ENCODE peak calls at places on chromosomes 2 and 18, in seven cellular contexts. P is GM23248, E is aorta, R is tibial artery, F is right cardiac atrium, K is BE2C, U is pancreas. S is an unnamed sample.

GRCh38 chr2:58521803-58522602 is 280.9 kb upstream of the FANCL start:
- DNase-seq in P (peak; percentile 73), E (no peak), R (no peak), F (no peak), K (no peak), U (no peak), S (no peak)

GRCh38 chr2:195428673-195429072 is 228.4 kb upstream of the SLC39A10 start:
- DNase-seq in P (no peak), E (no peak), R (no peak), F (no peak), K (no peak), U (no peak), S (no peak)

GRCh38 chr2:78201064-78201575 is 678.9 kb upstream of the LRRTM4 start:
- DNase-seq in P (no peak), E (no peak), R (no peak), F (no peak), K (no peak), U (no peak), S (no peak)

GRCh38 chr2:215950009-215950408 is 63.3 kb downstream of the MREG start:
- DNase-seq in P (peak; percentile 72), E (no peak), R (no peak), F (no peak), K (no peak), U (no peak), S (no peak)

GRCh38 chr2:156947261-156947660 is 310.2 kb upstream of the GALNT5 start:
- DNase-seq in P (peak; percentile 36), E (no peak), R (no peak), F (no peak), K (no peak), U (no peak), S (no peak)

GRCh38 chr18:48921305-48922202 is 29.2 kb downstream of the SMAD7 start:
- DNase-seq in P (peak; percentile 56), E (peak; percentile 68), R (peak; percentile 64), F (no peak), K (no peak), U (no peak), S (no peak)

GRCh38 chr18:21164746-21165145 is 53.1 kb upstream of the ROCK1 start:
- DNase-seq in P (peak; percentile 45), E (no peak), R (no peak), F (no peak), K (no peak), U (no peak), S (no peak)

GRCh38 chr18:11149441-11150270 is at the start of gene PIEZO2:
- DNase-seq in P (peak; percentile 57), E (peak; percentile 89), R (peak; percentile 73), F (peak; percentile 65), K (peak; percentile 56), U (peak; percentile 31), S (peak; percentile 30)

GRCh38 chr18:7758764-7759163 is 191.6 kb downstream of the PTPRM start:
- DNase-seq in P (no peak), E (no peak), R (no peak), F (no peak), K (no peak), U (no peak), S (no peak)

GRCh38 chr2:109402980-109403840 is 210.6 kb downstream of the SEPTIN10 start:
- DNase-seq in P (no peak), E (no peak), R (no peak), F (no peak), K (no peak), U (no peak), S (no peak)

GRCh38 chr2:182860858-182861257 is 5.6 kb downstream of the FRZB start:
- DNase-seq in P (no peak), E (no peak), R (no peak), F (no peak), K (no peak), U (no peak), S (no peak)

GRCh38 chr2:213306320-213306942 is 22.2 kb downstream of the SPAG16 start:
- DNase-seq in P (peak; percentile 66), E (no peak), R (peak; percentile 64), F (peak; percentile 59), K (no peak), U (peak; percentile 36), S (peak; percentile 28)

GRCh38 chr2:136323935-136324334 is 206.0 kb upstream of the CXCR4 start:
- DNase-seq in P (no peak), E (no peak), R (no peak), F (no peak), K (no peak), U (no peak), S (no peak)

GRCh38 chr2:30649278-30649677 is 158.0 kb downstream of the CAPN13 start:
- DNase-seq in P (peak; percentile 40), E (no peak), R (no peak), F (no peak), K (no peak), U (no peak), S (no peak)

GRCh38 chr2:68487773-68488355 is 20.5 kb downstream of the APLF start:
- DNase-seq in P (peak; percentile 55), E (no peak), R (no peak), F (no peak), K (no peak), U (no peak), S (no peak)

DNA sequence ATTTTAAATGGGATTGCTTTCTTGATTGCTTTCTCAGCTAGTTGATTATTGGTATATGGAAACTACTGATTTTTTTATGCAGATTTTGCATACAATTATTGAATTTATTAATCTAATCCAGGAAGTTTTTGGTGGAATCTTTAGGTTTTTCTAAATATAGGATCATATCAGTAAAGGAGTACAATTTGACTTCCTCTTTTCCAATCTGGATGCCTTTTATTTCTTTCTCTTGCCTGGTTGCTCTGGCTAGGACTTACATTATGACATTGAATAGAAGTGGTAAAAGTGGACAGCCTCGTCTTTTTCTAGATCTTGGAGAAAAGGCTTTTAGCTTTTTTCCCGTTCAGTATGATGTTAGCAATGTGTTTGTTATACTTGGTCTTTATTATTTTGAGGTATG is 51.3 kb downstream of the OTX1 start:
- DNase-seq in P (no peak), E (no peak), R (no peak), F (no peak), K (no peak), U (no peak), S (no peak)
- H3K9me3 ChIP-seq in P (no peaks in the 10 kb centered on the region), E (peaks cover 12% of the 10 kb centered on the region), R (peaks cover 28% of the 10 kb centered on the region), F (peaks cover 3% of the 10 kb centered on the region), K (no peaks in the 10 kb centered on the region), U (no peaks in the 10 kb centered on the region), S (peaks cover 7% of the 10 kb centered on the region)

GRCh38 chr18:78659057-78659456 is 320.6 kb upstream of the SALL3 start:
- DNase-seq in P (no peak), E (no peak), R (no peak), F (no peak), K (no peak), U (no peak), S (no peak)
- H3K9me3 ChIP-seq in P (no peaks in the 10 kb centered on the region), E (no peaks in the 10 kb centered on the region), R (no peaks in the 10 kb centered on the region), F (no peaks in the 10 kb centered on the region), K (no peaks in the 10 kb centered on the region), U (no peaks in the 10 kb centered on the region), S (no peaks in the 10 kb centered on the region)

DNA sequence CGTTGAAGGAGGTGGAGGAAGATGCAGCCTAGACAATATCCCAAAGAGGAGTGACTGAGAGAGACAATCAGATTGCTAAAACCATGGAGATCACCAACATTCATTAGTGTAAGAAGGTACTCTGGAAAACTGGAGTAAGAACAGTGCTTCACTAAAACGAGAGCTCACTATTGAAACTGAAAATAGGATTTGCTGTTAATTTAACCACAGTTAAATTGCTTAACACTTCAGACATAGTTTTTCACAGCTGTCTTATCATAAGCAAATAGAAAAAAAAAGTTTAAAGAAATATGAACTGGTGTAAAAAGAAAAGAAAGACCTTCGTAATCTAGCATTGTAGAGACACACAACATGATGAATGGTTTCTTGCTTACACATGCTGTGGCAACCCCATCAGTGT is 1049.8 kb upstream of the CHAC2 start:
- DNase-seq in P (no peak), E (no peak), R (no peak), F (no peak), K (no peak), U (no peak), S (no peak)
- H3K9me3 ChIP-seq in P (no peaks in the 10 kb centered on the region), E (no peaks in the 10 kb centered on the region), R (no peaks in the 10 kb centered on the region), F (no peaks in the 10 kb centered on the region), K (no peaks in the 10 kb centered on the region), U (no peaks in the 10 kb centered on the region), S (no peaks in the 10 kb centered on the region)

DNA sequence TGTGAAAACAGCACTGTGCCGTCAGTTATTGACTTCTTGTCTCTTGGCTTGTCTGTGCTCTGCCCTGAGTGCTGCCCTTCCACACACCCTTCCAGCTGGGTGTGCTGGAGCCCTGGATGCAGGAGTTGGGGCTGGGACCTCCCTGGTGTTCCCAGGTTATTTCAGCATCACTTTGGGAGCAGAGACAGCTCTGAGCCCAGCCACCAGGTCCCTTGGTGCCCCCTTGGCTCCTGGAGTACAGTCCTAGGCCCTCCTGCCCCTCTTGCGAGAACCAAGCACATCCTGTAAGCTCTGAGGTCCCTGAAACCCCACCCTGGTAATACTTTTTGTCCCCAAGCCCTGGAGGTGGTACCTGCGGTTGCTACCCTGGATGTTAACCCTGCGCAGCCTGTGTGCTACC is 24.3 kb downstream of the BOK start:
- DNase-seq in P (no peak), E (peak; percentile 43), R (no peak), F (no peak), K (no peak), U (no peak), S (no peak)
- H3K9me3 ChIP-seq in P (peaks cover 4% of the 10 kb centered on the region), E (peaks cover 2% of the 10 kb centered on the region), R (peaks cover 23% of the 10 kb centered on the region), F (no peaks in the 10 kb centered on the region), K (peaks cover 2% of the 10 kb centered on the region), U (no peaks in the 10 kb centered on the region), S (peaks cover 17% of the 10 kb centered on the region)

GRCh38 chr2:121550669-121551068 is 20.0 kb downstream of the RNU4ATAC start:
- DNase-seq in P (no peak), E (no peak), R (no peak), F (no peak), K (no peak), U (no peak), S (no peak)
- H3K9me3 ChIP-seq in P (no peaks in the 10 kb centered on the region), E (no peaks in the 10 kb centered on the region), R (no peaks in the 10 kb centered on the region), F (no peaks in the 10 kb centered on the region), K (no peaks in the 10 kb centered on the region), U (no peaks in the 10 kb centered on the region), S (no peaks in the 10 kb centered on the region)

DNA sequence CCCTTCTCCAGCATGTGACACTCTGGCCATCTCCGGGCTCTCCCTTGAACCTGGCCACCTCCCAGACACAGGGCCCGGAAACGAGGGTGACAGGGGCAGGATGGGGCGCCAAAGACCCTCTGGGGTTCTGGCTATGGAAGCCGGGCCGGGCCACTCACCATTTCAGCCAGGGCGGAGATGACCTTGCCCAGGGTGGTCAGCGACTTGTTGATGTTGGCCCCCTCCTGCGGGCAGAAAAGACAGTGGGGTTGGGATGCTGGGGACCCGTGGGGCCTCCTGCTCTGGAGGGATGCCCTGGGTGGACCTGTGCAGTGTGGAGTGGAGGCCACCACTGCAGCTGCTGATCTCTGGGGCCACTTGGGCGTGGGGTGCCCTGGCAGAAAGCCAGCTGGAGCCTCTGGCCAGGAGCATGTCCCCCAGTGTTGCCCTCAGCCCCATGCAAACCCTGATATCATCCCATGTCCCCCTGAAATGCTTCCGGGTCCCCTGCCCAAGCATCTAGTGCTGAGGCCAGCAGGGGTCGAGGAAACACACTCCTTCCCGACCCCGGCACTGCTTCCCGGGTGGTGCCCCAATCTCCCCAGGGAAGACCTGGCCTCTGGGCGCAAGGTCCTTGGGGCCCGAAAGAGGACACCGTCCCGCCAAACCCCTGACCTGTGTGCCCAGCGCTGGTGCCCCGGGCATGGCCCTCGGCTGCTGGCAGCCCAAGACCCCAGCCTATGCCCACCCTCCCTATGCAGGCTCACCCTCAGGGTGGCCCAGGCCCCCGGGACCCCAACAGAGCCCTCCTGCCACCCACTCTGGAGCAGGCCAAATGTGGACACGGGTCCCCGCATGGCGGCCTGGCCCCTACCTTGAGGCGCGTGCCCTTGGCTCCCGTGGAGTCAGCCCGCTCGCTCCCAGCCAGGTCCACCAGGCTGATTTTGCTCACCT is 36.9 kb downstream of the KIF1A start:
- DNase-seq in P (no peak), E (peak; percentile 70), R (no peak), F (peak; percentile 6), K (no peak), U (no peak), S (no peak)
- H3K9me3 ChIP-seq in P (no peaks in the 10 kb centered on the region), E (no peaks in the 10 kb centered on the region), R (no peaks in the 10 kb centered on the region), F (no peaks in the 10 kb centered on the region), K (no peaks in the 10 kb centered on the region), U (no peaks in the 10 kb centered on the region), S (no peaks in the 10 kb centered on the region)

GRCh38 chr2:116319935-116320334 is 1494.6 kb upstream of the DDX18 start:
- DNase-seq in P (no peak), E (no peak), R (no peak), F (no peak), K (no peak), U (no peak), S (no peak)
- H3K9me3 ChIP-seq in P (no peaks in the 10 kb centered on the region), E (no peaks in the 10 kb centered on the region), R (no peaks in the 10 kb centered on the region), F (no peaks in the 10 kb centered on the region), K (no peaks in the 10 kb centered on the region), U (no peaks in the 10 kb centered on the region), S (peaks cover 2% of the 10 kb centered on the region)

S was measured in transverse colon.